ENCODE peak calls at places on chromosomes 3 and 15, in seven cellular contexts. K is IMR-90, I is SJSA1, H is right lobe of liver, A is GM23338, U is psoas muscle, B is spleen. J is an unnamed sample. For H3K4me1, the result is how much of the 10 kb centered on the place peaks cover.

GRCh38 chr15:96789999-96790398 is 459.5 kb downstream of the NR2F2 start:
- DNase-seq in K (no peak), I (no peak), H (no peak), A (no peak), U (no peak), B (no peak), J (no peak)

GRCh38 chr15:70608156-70608555 is 155.2 kb downstream of the UACA start:
- DNase-seq in K (peak), I (no peak), H (no peak), A (peak), U (no peak), B (no peak), J (no peak)

GRCh38 chr15:100929641-100930042 is 10.5 kb downstream of the LRRK1 start:
- DNase-seq in K (no peak), I (peak), H (no peak), A (no peak), U (no peak), B (no peak), J (no peak)

GRCh38 chr3:79250746-79251145 is 517.1 kb downstream of the ROBO1 start:
- DNase-seq in K (no peak), I (no peak), H (no peak), A (no peak), U (no peak), B (no peak), J (no peak)

GRCh38 chr15:92845109-92845508 is 55.0 kb upstream of the CHD2 start:
- DNase-seq in K (peak), I (no peak), H (no peak), A (no peak), U (no peak), B (no peak), J (no peak)

GRCh38 chr3:144770813-144771400 is 799.3 kb downstream of the DIPK2A start:
- DNase-seq in K (peak), I (no peak), H (no peak), A (peak), U (no peak), B (no peak), J (no peak)

GRCh38 chr3:150376001-150376848 is 31.9 kb upstream of the TSC22D2 start:
- DNase-seq in K (peak), I (no peak), H (peak), A (no peak), U (no peak), B (no peak), J (no peak)

GRCh38 chr3:79052054-79052681 is 715.6 kb downstream of the ROBO1 start:
- DNase-seq in K (no peak), I (no peak), H (no peak), A (peak), U (no peak), B (no peak), J (no peak)

GRCh38 chr3:140296796-140297352 is 361.9 kb downstream of the CLSTN2 start:
- DNase-seq in K (no peak), I (no peak), H (no peak), A (no peak), U (no peak), B (no peak), J (no peak)

GRCh38 chr3:160928183-160928718 is 172.2 kb downstream of the PPM1L start:
- DNase-seq in K (no peak), I (no peak), H (no peak), A (peak), U (no peak), B (no peak), J (no peak)

GRCh38 chr3:140341213-140341612 is 336.7 kb upstream of the TRIM42 start:
- DNase-seq in K (no peak), I (no peak), H (no peak), A (no peak), U (no peak), B (no peak), J (no peak)

GRCh38 chr3:126245811-126246727 is 65.7 kb upstream of the ALDH1L1 start:
- DNase-seq in K (peak), I (no peak), H (no peak), A (peak), U (peak), B (peak), J (no peak)

GRCh38 chr15:83881156-83881555 is 227.2 kb downstream of the ADAMTSL3 start:
- DNase-seq in K (no peak), I (no peak), H (no peak), A (no peak), U (no peak), B (no peak), J (no peak)

GRCh38 chr3:53705024-53705750 is 141.0 kb downstream of the CHDH start:
- DNase-seq in K (no peak), I (no peak), H (no peak), A (no peak), U (no peak), B (no peak), J (no peak)

GRCh38 chr3:16067837-16068471 is 106.5 kb upstream of the GALNT15 start:
- DNase-seq in K (peak), I (no peak), H (no peak), A (no peak), U (no peak), B (no peak), J (no peak)

GRCh38 chr3:168094877-168095610 is 680 bp downstream of the GOLIM4 start:
- DNase-seq in K (peak), I (peak), H (peak), A (peak), U (peak), B (peak), J (peak)

GRCh38 chr3:62462097-62462789 is 88.9 kb upstream of the FEZF2 start:
- DNase-seq in K (no peak), I (no peak), H (no peak), A (no peak), U (no peak), B (no peak), J (no peak)

GRCh38 chr3:110886514-110886913 is 185.1 kb upstream of the NECTIN3 start:
- DNase-seq in K (no peak), I (no peak), H (no peak), A (peak), U (no peak), B (no peak), J (no peak)

GRCh38 chr3:53250881-53251605 is 4.8 kb downstream of the TKT start:
- DNase-seq in K (no peak), I (no peak), H (no peak), A (no peak), U (no peak), B (no peak), J (no peak)

GRCh38 chr15:101558217-101558941 is 68.9 kb upstream of the PCSK6 start:
- DNase-seq in K (no peak), I (peak), H (no peak), A (no peak), U (no peak), B (no peak), J (no peak)

GRCh38 chr15:72116680-72117447 is 1.1 kb downstream of the MYO9A start:
- DNase-seq in K (peak), I (no peak), H (no peak), A (peak), U (peak), B (no peak), J (peak)

GRCh38 chr15:34271493-34271892 is 46.7 kb downstream of the EMC4 start:
- DNase-seq in K (peak), I (no peak), H (no peak), A (no peak), U (no peak), B (no peak), J (no peak)

GRCh38 chr15:78341057-78341763 is 1.1 kb downstream of the CRABP1 start:
- DNase-seq in K (no peak), I (no peak), H (no peak), A (peak), U (no peak), B (peak), J (no peak)

GRCh38 chr15:63610209-63610841 is 13.1 kb downstream of the FBXL22 start:
- DNase-seq in K (peak), I (peak), H (no peak), A (peak), U (peak), B (no peak), J (peak)

GRCh38 chr3:64224826-64225606 is at the start of gene PRICKLE2:
- DNase-seq in K (peak), I (peak), H (peak), A (peak), U (peak), B (peak), J (peak)

GRCh38 chr3:189148090-189148507 is 23.7 kb upstream of the TPRG1 start:
- DNase-seq in K (peak), I (peak), H (no peak), A (peak), U (peak), B (no peak), J (no peak)

GRCh38 chr3:50639055-50639494 is 22.1 kb downstream of the MAPKAPK3 start:
- DNase-seq in K (peak), I (no peak), H (no peak), A (no peak), U (no peak), B (no peak), J (no peak)

GRCh38 chr3:122257951-122258350 is 67.1 kb upstream of the CSTA start:
- DNase-seq in K (no peak), I (no peak), H (no peak), A (no peak), U (no peak), B (no peak), J (no peak)
- H3K4me3 ChIP-seq in K (no peak), I (no peak), H (no peak), A (no peak), U (no peak), B (no peak), J (no peak)

GRCh38 chr3:45656575-45657363 is 32.4 kb upstream of the SACM1L start:
- DNase-seq in K (peak), I (peak), H (peak), A (peak), U (peak), B (peak), J (peak)

GRCh38 chr3:45654344-45654934 is 34.8 kb upstream of the SACM1L start:
- DNase-seq in K (no peak), I (no peak), H (no peak), A (peak), U (no peak), B (no peak), J (no peak)

GRCh38 chr3:45655906-45656305 is 33.3 kb upstream of the SACM1L start:
- DNase-seq in K (peak), I (no peak), H (no peak), A (no peak), U (no peak), B (no peak), J (no peak)

GRCh38 chr3:45657853-45658252 is 31.3 kb upstream of the SACM1L start:
- DNase-seq in K (no peak), I (no peak), H (no peak), A (no peak), U (no peak), B (no peak), J (no peak)

DNA sequence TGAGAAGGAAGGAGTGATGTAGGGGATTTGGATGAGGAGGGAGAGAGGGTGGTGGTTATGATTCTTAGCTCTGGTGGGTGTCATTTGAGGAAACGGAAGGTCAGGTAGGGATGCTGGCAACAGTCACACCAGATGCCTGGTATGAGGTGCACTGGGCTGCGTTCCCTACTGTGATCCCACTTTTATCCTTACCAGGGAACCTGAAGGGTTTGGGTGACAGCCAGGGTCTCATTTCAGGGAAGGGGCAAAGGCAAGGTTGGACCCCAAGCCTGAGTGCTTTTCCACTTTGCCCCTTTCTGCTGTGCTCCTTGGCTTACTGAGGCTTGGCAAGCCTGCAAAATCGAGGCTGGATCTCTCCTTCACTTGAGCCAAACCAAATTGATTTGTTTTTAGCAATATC is 36.0 kb upstream of the SACM1L start:
- DNase-seq in K (no peak), I (no peak), H (no peak), A (no peak), U (no peak), B (no peak), J (peak)
- H3K4me1 ChIP-seq in K (under half), I (under half), H (under half), A (under half), U (half or more), B (half or more), J (under half)

GRCh38 chr3:42014443-42014945 is 52.6 kb upstream of the ULK4 start:
- DNase-seq in K (no peak), I (no peak), H (no peak), A (no peak), U (no peak), B (no peak), J (peak)
- H3K27ac ChIP-seq in K (no peak), I (no peak), H (peak), A (no peak), U (peak), B (peak), J (peak)

GRCh38 chr3:158094235-158094916 is 11.8 kb downstream of the SHOX2 start:
- DNase-seq in K (no peak), I (no peak), H (peak), A (peak), U (no peak), B (peak), J (no peak)
- H3K4me3 ChIP-seq in K (no peak), I (no peak), H (no peak), A (peak), U (peak), B (no peak), J (no peak)

GRCh38 chr3:14452676-14453367 is 50.4 kb downstream of the SLC6A6 start:
- DNase-seq in K (peak), I (peak), H (no peak), A (no peak), U (peak), B (peak), J (peak)

GRCh38 chr3:14453368-14453710 is 50.9 kb downstream of the SLC6A6 start:
- DNase-seq in K (no peak), I (no peak), H (no peak), A (no peak), U (no peak), B (no peak), J (no peak)

GRCh38 chr3:14455571-14456317 is 53.3 kb downstream of the SLC6A6 start:
- DNase-seq in K (no peak), I (no peak), H (no peak), A (no peak), U (no peak), B (no peak), J (no peak)

GRCh38 chr3:14454644-14455310 is 52.4 kb downstream of the SLC6A6 start:
- DNase-seq in K (no peak), I (peak), H (no peak), A (no peak), U (no peak), B (no peak), J (no peak)

DNA sequence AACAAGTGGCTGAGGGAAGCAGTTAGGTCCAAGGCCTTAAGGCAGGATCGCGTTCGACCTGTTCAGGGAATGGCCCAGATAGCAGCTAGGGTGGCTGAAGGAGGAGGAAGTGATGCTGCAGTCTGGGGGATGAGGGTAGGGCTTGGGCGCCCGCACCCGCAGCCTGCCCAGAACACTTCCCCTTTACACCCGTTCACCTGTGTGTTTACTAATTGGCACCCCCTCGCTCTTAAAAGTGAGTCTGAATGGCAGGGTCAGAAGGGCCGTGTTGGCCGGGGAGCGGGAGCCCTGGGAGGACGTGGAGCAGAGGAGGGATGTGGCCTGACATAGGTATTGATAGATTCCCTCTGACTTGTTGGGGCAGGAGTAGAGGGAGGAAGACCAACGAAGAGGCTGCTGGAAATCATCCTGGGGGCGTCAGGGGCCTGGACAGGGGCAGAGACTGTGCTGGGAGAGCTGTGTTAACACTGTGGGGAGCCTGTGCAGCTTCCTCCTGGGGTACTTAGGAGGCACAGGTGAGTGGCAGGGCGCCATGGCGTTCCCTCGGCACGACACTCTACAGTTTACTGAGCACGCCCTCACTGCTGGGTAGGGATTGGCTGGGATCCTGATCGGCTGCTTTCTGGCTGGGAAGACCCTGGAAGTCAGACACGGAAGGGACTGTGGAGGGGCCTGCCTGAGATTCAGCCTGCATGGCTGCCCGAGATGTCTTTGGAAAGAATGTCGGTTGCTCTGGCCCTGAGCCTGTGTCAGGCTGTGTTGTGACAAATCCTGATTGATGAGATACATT is 51.6 kb downstream of the SLC6A6 start:
- DNase-seq in K (no peak), I (no peak), H (no peak), A (no peak), U (no peak), B (peak), J (peak)
- H3K4me1 ChIP-seq in K (under half), I (under half), H (under half), A (under half), U (under half), B (under half), J (under half)

GRCh38 chr15:58391088-58391487 is 40.7 kb upstream of the LIPC start:
- DNase-seq in K (no peak), I (no peak), H (peak), A (no peak), U (no peak), B (no peak), J (no peak)
- H3K27ac ChIP-seq in K (no peak), I (no peak), H (peak), A (no peak), U (no peak), B (no peak), J (no peak)

GRCh38 chr15:52784799-52785671 is 5.1 kb downstream of the ONECUT1 start:
- DNase-seq in K (no peak), I (no peak), H (peak), A (peak), U (no peak), B (no peak), J (no peak)
- H3K4me3 ChIP-seq in K (no peak), I (no peak), H (peak), A (peak), U (peak), B (peak), J (no peak)

GRCh38 chr3:103075282-103075681 is 640.5 kb downstream of the ZPLD1 start:
- DNase-seq in K (no peak), I (no peak), H (no peak), A (no peak), U (no peak), B (no peak), J (no peak)

GRCh38 chr3:103082501-103082900 is 647.7 kb downstream of the ZPLD1 start:
- DNase-seq in K (no peak), I (no peak), H (no peak), A (no peak), U (no peak), B (no peak), J (no peak)

GRCh38 chr3:103077910-103078309 is 643.1 kb downstream of the ZPLD1 start:
- DNase-seq in K (no peak), I (no peak), H (no peak), A (no peak), U (no peak), B (no peak), J (no peak)
- H3K4me1 ChIP-seq in K (under half), I (under half), H (under half), A (under half), U (under half), B (under half), J (under half)

J was measured in Peyer's patch.